ENCODE peak calls at places on chromosome 16, in ten cellular contexts. S, X, C, E, J, R, G, V, I and D are unnamed samples. For H3K9me3, the result is how much of the 10 kb centered on the place peaks cover.

GRCh38 chr16:12017583-12017982 is 41.0 kb downstream of the SNX29 start:
- DNase-seq in C (no peak), S (no peak), X (no peak), E (no peak), R (no peak), G (no peak), V (no peak), J (no peak), I (no peak), D (peak)

GRCh38 chr16:88727871-88728270 is 21.6 kb downstream of the CTU2 start:
- DNase-seq in E (peak), I (peak), X (peak), G (no peak), S (no peak), V (no peak), C (no peak), R (no peak), J (peak), D (no peak)

GRCh38 chr16:88785106-88785924 is at the start of gene PIEZO1:
- DNase-seq in I (peak), S (peak), R (no peak), G (peak), C (peak), X (peak), V (peak), J (peak), E (peak), D (no peak)

GRCh38 chr16:57999366-57999970 is 1.0 kb downstream of the ZNF319 start:
- DNase-seq in X (no peak), E (no peak), I (no peak), V (peak), S (peak), C (peak), G (peak), J (no peak), R (no peak), D (no peak)

GRCh38 chr16:87966685-87967185 is 15.5 kb downstream of the BANP start:
- DNase-seq in S (no peak), E (no peak), I (no peak), J (no peak), R (no peak), G (no peak), X (no peak), V (no peak), C (no peak), D (no peak)

GRCh38 chr16:55376045-55376444 is 52.0 kb downstream of the IRX6 start:
- DNase-seq in E (no peak), J (no peak), X (no peak), S (no peak), C (no peak), V (no peak), I (no peak), R (no peak), G (no peak), D (no peak)

GRCh38 chr16:31148281-31148728 is 1.6 kb downstream of the PRSS36 start:
- DNase-seq in G (no peak), X (peak), J (no peak), I (peak), V (peak), R (no peak), S (no peak), E (no peak), C (no peak), D (no peak)

GRCh38 chr16:46972971-46973456 is 460 bp downstream of the DNAJA2 start:
- DNase-seq in G (no peak), R (peak), X (peak), E (peak), V (peak), C (peak), I (peak), J (peak), S (peak), D (no peak)

GRCh38 chr16:48365030-48365600 is 20.1 kb downstream of the SIAH1 start:
- DNase-seq in C (no peak), V (no peak), G (peak), I (no peak), X (no peak), S (no peak), E (no peak), R (no peak), J (no peak), D (no peak)

GRCh38 chr16:14527411-14528044 is 102.5 kb downstream of the PARN start:
- DNase-seq in J (no peak), G (peak), V (no peak), C (no peak), E (no peak), S (no peak), X (no peak), R (peak), I (peak), D (peak)

GRCh38 chr16:2914233-2914632 is 2.5 kb downstream of the FLYWCH1 start:
- DNase-seq in C (no peak), E (no peak), X (no peak), R (no peak), I (no peak), V (no peak), S (no peak), G (no peak), J (no peak), D (no peak)

GRCh38 chr16:2913603-2914002 is 1.9 kb downstream of the FLYWCH1 start:
- DNase-seq in G (no peak), R (no peak), S (no peak), X (no peak), V (no peak), C (no peak), E (no peak), J (no peak), I (no peak), D (no peak)

GRCh38 chr16:2910441-2910840 is 1.3 kb upstream of the FLYWCH1 start:
- DNase-seq in R (no peak), I (no peak), V (no peak), E (no peak), J (no peak), C (no peak), G (no peak), X (no peak), S (no peak), D (no peak)

GRCh38 chr16:2911580-2912329 is at the start of gene FLYWCH1:
- DNase-seq in E (peak), V (peak), J (peak), X (peak), S (peak), C (peak), R (peak), I (peak), G (peak), D (peak)

GRCh38 chr16:2912330-2913199 is 834 bp downstream of the FLYWCH1 start:
- DNase-seq in V (peak), C (peak), J (peak), R (peak), S (peak), X (peak), I (peak), E (no peak), G (no peak), D (peak)
- H3K4me3 ChIP-seq in V (peak), C (peak), J (peak), R (peak), S (peak), X (peak), I (peak), E (peak), G (peak), D (peak)

GRCh38 chr16:10039220-10040096 is 142.8 kb downstream of the GRIN2A start:
- DNase-seq in C (peak), R (no peak), J (peak), X (peak), S (no peak), V (peak), E (no peak), G (peak), I (peak), D (no peak)
- TF ChIP-seq CTCF in C (peak), R (peak), J (no peak), X (no peak), S (no peak), V (peak), E (peak), G (no peak), I (no peak), D (no peak)

GRCh38 chr16:35746963-35747657 is 2287.7 kb downstream of the TP53TG3F start:
- DNase-seq in G (no peak), V (no peak), X (peak), I (no peak), R (peak), J (no peak), S (no peak), C (no peak), E (no peak), D (no peak)
- H3K9me3 ChIP-seq in G (under half), V (under half), X (under half), I (under half), R (under half), J (under half), S (under half), C (under half), E (under half), D (half or more)

DNA sequence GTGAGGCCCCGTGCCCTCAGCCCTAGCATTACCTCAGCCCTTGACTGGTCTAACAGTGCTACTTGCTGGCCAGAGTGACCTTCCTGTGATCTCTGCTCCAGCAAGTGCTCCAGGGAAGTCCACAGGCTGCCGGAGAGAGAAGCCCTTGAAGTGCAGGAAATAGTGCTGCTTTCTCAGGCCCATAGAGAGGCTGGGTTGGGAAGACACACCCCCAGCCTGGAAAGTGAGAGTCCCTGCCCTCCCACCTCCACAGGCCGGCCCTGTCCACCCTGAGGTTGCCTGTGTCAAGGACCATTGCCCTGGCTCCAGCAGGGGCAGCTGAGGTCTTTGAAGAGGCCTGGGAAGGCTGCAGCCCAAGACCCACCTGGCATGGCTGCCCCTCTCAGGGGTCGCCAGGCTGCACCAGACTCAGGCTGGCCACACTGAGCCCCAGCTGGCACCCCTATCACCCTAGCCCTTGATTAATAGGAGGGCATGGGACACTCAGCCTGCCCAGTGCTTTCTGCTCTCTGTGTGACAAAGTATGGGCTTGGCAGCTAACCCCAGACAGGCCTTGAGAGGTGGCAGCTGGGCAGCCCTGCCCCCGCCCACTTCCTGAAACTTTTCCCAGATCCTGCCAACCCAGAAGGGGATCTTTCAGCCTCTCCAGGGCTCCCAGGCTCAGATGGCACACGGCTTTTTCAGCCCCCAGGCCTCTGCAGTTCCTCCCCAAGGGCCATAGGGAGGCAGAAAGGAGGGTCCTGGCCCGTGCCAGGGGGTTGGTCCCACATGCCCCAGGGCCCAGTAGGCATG is 21.7 kb downstream of the ATP6V0D1 start:
- DNase-seq in C (no peak), G (no peak), R (no peak), X (peak), V (no peak), S (no peak), E (peak), I (peak), J (peak), D (no peak)
- H3K4me3 ChIP-seq in C (no peak), G (no peak), R (no peak), X (no peak), V (no peak), S (no peak), E (peak), I (no peak), J (no peak), D (no peak)

GRCh38 chr16:85420501-85421337 is 192.4 kb upstream of the GSE1 start:
- DNase-seq in E (peak), S (peak), V (peak), C (peak), G (peak), J (peak), I (peak), X (peak), R (no peak), D (no peak)

GRCh38 chr16:85417156-85417860 is 195.8 kb upstream of the GSE1 start:
- DNase-seq in J (no peak), V (no peak), E (peak), X (peak), S (peak), R (no peak), G (no peak), C (peak), I (peak), D (no peak)

GRCh38 chr16:85421338-85422123 is 191.6 kb upstream of the GSE1 start:
- DNase-seq in S (no peak), E (peak), I (peak), G (no peak), V (no peak), X (no peak), J (no peak), R (no peak), C (no peak), D (no peak)

GRCh38 chr16:85419503-85420408 is 193.4 kb upstream of the GSE1 start:
- DNase-seq in E (peak), I (peak), X (no peak), V (no peak), C (no peak), G (no peak), R (no peak), S (no peak), J (no peak), D (no peak)

GRCh38 chr16:85418978-85419491 is 194.1 kb upstream of the GSE1 start:
- DNase-seq in X (no peak), I (peak), E (peak), V (peak), J (no peak), G (no peak), S (no peak), R (no peak), C (no peak), D (no peak)
- TF ChIP-seq CTCF in X (no peak), I (no peak), E (no peak), V (peak), J (no peak), G (no peak), S (peak), R (peak), C (no peak), D (peak)

DNA sequence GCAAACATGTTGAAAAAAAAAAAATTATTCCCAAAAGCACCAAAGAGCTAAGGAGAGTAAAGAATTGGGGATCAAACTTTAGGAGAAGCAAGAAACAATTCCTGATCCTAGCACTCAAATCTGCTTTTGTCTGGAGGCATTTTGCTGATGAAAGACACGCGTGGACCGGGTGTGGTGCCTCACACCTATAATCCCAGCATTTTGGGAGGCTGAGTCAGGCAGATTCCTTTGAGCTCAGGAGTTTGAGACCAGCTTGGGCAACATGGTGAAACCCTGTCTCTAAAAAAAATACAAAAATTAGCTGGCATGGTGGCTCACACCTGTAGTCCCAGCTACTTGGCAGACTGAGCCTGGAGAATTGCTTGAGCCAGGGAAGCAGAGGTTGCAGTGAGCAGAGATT is 35.4 kb downstream of the ZFP90 start:
- DNase-seq in I (no peak), C (no peak), E (no peak), J (no peak), S (no peak), V (no peak), R (no peak), X (no peak), G (no peak), D (no peak)
- H3K9me3 ChIP-seq in I (under half), C (under half), E (half or more), J (under half), S (under half), V (under half), R (half or more), X (half or more), G (half or more), D (half or more)

GRCh38 chr16:68448360-68448970 is at the start of gene SMPD3:
- DNase-seq in S (peak), G (peak), E (peak), I (peak), J (peak), R (peak), V (peak), X (peak), C (peak), D (peak)
- H3K4me3 ChIP-seq in S (peak), G (peak), E (peak), I (peak), J (peak), R (peak), V (peak), X (peak), C (peak), D (peak)

GRCh38 chr16:1475552-1476114 is 805 bp upstream of the CLCN7 start:
- DNase-seq in S (no peak), X (no peak), V (no peak), J (no peak), G (no peak), E (no peak), I (no peak), C (no peak), R (no peak), D (no peak)

GRCh38 chr16:1474471-1474795 is 395 bp downstream of the CLCN7 start:
- DNase-seq in J (no peak), X (no peak), G (no peak), R (no peak), S (no peak), V (peak), E (no peak), I (no peak), C (no peak), D (no peak)

GRCh38 chr16:1472974-1473373 is 1.9 kb downstream of the CLCN7 start:
- DNase-seq in V (no peak), G (no peak), C (no peak), J (no peak), R (no peak), X (no peak), E (no peak), S (no peak), I (no peak), D (no peak)

GRCh38 chr16:1474047-1474446 is 781 bp downstream of the CLCN7 start:
- DNase-seq in J (no peak), G (no peak), E (no peak), C (no peak), X (no peak), S (no peak), R (no peak), V (peak), I (no peak), D (no peak)

DNA sequence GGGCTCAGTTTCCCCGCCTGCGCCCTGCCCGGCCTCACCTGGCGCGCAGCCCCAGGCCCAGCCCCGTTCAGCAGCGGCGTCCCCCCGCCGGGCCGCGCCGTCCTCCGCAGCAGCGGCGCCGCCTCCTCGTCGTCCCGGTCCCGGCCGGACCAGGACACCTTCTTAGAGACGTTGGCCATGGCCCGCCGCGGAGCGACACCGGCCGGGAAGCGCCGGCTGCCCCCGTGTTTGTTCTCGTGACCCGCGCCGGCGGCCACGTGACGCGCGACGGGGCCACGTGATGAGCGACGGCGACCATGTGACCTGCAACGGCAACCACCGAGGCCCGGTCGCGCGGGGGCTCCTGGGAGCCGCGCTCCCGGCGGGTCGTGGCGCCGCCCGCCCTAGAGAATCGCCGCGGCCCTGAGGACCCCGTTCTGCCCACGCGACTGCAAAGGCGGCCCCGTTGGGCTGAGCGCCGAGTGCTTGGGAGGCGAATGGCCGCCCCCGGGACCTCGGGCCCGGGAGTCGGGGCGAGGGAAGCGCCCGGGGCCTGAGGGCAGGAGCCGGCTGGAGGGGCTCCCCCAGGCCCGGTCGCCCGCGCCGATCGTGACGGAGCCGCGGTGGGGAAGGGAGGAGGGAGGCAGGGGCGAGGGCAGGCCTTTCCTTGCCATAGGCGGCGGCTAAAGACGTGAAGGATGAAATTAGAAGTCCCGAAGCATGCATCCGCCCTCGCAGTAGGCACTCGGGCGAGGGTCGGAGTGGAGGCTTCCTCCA is at the start of gene CLCN7:
- DNase-seq in S (peak), C (peak), G (peak), I (peak), E (peak), J (peak), X (peak), V (peak), R (peak), D (peak)
- TF ChIP-seq CTCF in S (no peak), C (no peak), G (no peak), I (no peak), E (no peak), J (no peak), X (peak), V (no peak), R (peak), D (no peak)

GRCh38 chr16:3311496-3311895 is 6.2 kb downstream of the ZNF75A start:
- DNase-seq in E (no peak), C (no peak), G (no peak), V (no peak), S (no peak), X (no peak), J (no peak), R (no peak), I (no peak), D (no peak)
- H3K9me3 ChIP-seq in E (half or more), C (under half), G (half or more), V (under half), S (under half), X (under half), J (under half), R (half or more), I (under half), D (half or more)

DNA sequence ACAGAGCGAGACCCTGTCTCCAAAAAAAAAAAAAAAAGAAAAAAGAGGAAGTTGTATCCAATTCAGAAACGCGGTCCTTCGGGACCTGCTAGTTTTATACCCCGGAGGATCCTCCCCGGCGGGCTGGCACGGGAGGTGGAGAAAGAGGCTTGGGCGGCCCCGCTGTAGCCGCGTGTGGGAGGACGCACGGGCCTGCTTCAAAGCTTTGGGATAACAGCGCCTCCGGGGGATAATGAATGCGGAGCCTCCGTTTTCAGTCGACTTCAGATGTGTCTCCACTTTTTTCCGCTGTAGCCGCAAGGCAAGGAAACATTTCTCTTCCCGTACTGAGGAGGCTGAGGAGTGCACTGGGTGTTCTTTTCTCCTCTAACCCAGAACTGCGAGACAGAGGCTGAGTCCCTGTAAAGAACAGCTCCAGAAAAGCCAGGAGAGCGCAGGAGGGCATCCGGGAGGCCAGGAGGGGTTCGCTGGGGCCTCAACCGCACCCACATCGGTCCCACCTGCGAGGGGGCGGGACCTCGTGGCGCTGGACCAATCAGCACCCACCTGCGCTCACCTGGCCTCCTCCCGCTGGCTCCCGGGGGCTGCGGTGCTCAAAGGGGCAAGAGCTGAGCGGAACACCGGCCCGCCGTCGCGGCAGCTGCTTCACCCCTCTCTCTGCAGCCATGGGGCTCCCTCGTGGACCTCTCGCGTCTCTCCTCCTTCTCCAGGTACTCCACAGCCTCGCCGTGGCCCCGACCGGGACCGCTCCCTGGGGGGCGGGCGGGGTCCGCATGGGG is at the start of gene CDH3:
- DNase-seq in S (no peak), G (no peak), X (peak), C (no peak), R (no peak), E (no peak), V (peak), I (peak), J (peak), D (no peak)
- H3K4me3 ChIP-seq in S (no peak), G (peak), X (no peak), C (no peak), R (no peak), E (peak), V (peak), I (peak), J (peak), D (no peak)